ENCODE peak calls at places on chromosome 10, in four cellular contexts. W is mucosa of descending colon; I is HCT116; X is stimulated activated CD4-positive, alpha-beta T cell treated with anti-CD3 and anti-CD28 coated beads, Interleukin-1b, Interleukin-23, amount 100 ng/mL, for 24 hours. Y is an unnamed sample.

GRCh38 chr10:77801474-77802238 is 124.9 kb downstream of the DLG5 start:
- DNase-seq in I (no peak), X (no peak), W (no peak), Y (peak)

GRCh38 chr10:34717429-34717828 is 97.7 kb downstream of the PARD3 start:
- DNase-seq in W (no peak), I (no peak), X (no peak), Y (no peak)

GRCh38 chr10:68876246-68876918 is 24.7 kb upstream of the DDX50 start:
- DNase-seq in I (no peak), X (no peak), W (peak), Y (no peak)

GRCh38 chr10:22568928-22569327 is 145.4 kb downstream of the PIP4K2A start:
- DNase-seq in I (no peak), W (no peak), X (no peak), Y (no peak)

GRCh38 chr10:48701139-48701901 is 16.6 kb downstream of the WDFY4 start:
- DNase-seq in W (peak), I (no peak), X (no peak), Y (no peak)

GRCh38 chr10:6065845-6066244 is 3.7 kb upstream of the IL2RA start:
- DNase-seq in X (no peak), I (no peak), W (no peak), Y (no peak)

GRCh38 chr10:17473228-17473950 is 19.0 kb upstream of the ST8SIA6 start:
- DNase-seq in X (no peak), I (no peak), W (no peak), Y (no peak)

GRCh38 chr10:79944428-79945395 is 4.2 kb downstream of the SFTPD start:
- DNase-seq in I (no peak), X (no peak), W (no peak), Y (no peak)

GRCh38 chr10:50312464-50313437 is 61.4 kb upstream of the ASAH2 start:
- DNase-seq in W (no peak), X (no peak), I (no peak), Y (no peak)

GRCh38 chr10:121696854-121697253 is 98.6 kb upstream of the FGFR2 start:
- DNase-seq in I (peak), X (no peak), W (no peak), Y (peak)

GRCh38 chr10:68027429-68027828 is 47.7 kb downstream of the HERC4 start:
- DNase-seq in I (no peak), W (no peak), X (no peak), Y (no peak)

GRCh38 chr10:92222603-92223275 is 68.1 kb downstream of the CPEB3 start:
- DNase-seq in I (peak), X (no peak), W (no peak), Y (no peak)

GRCh38 chr10:132407846-132408278 is 10.9 kb downstream of the PWWP2B start:
- DNase-seq in W (peak), X (no peak), I (no peak), Y (no peak)

GRCh38 chr10:43026039-43026973 is 50.6 kb upstream of the RET start:
- DNase-seq in I (no peak), X (no peak), W (no peak), Y (no peak)

GRCh38 chr10:50624154-50624865 is 554 bp upstream of the SGMS1 start:
- DNase-seq in W (peak), I (peak), X (peak), Y (peak)

GRCh38 chr10:68446179-68446578 is 25.6 kb downstream of the DNA2 start:
- DNase-seq in X (no peak), W (no peak), I (no peak), Y (no peak)

GRCh38 chr10:126456632-126457031 is 68.4 kb upstream of the ADAM12 start:
- DNase-seq in X (no peak), I (no peak), W (no peak), Y (no peak)

GRCh38 chr10:59234814-59235429 is 58.5 kb downstream of the PHYHIPL start:
- DNase-seq in I (peak), X (no peak), W (no peak), Y (no peak)

GRCh38 chr10:133087679-133088523 is at the start of gene ADGRA1:
- DNase-seq in I (no peak), W (no peak), X (no peak), Y (no peak)

GRCh38 chr10:25522946-25523608 is 348.3 kb downstream of the GPR158 start:
- DNase-seq in W (no peak), X (no peak), I (no peak), Y (no peak)

GRCh38 chr10:3287566-3288445 is 115.2 kb upstream of the PITRM1 start:
- DNase-seq in I (peak), X (no peak), W (peak), Y (no peak)

GRCh38 chr10:99529483-99530107 is 3.1 kb upstream of the NKX2-3 start:
- DNase-seq in I (no peak), X (no peak), W (no peak), Y (no peak)

GRCh38 chr10:119595134-119595714 is 1.5 kb downstream of the TIAL1 start:
- DNase-seq in I (no peak), X (no peak), W (no peak), Y (no peak)

GRCh38 chr10:116286801-116287200 is 13.8 kb upstream of the GFRA1 start:
- DNase-seq in I (no peak), W (no peak), X (no peak), Y (no peak)

GRCh38 chr10:29736325-29737208 is 101.8 kb upstream of the SVIL start:
- DNase-seq in I (no peak), X (no peak), W (peak), Y (peak)

GRCh38 chr10:96334888-96335526 is 23.8 kb downstream of the OPALIN start:
- DNase-seq in I (peak), W (no peak), X (no peak), Y (no peak)

GRCh38 chr10:55043540-55043939 is 242.5 kb upstream of the PCDH15 start:
- DNase-seq in W (no peak), X (no peak), I (no peak), Y (no peak)

GRCh38 chr10:1022413-1022812 is 3.2 kb downstream of the IDI2 start:
- DNase-seq in X (no peak), I (no peak), W (no peak), Y (no peak)

GRCh38 chr10:110429301-110429700 is 68.4 kb upstream of the DUSP5 start:
- DNase-seq in W (no peak), X (no peak), I (no peak), Y (no peak)

GRCh38 chr10:11429439-11430052 is 181.9 kb downstream of the USP6NL start:
- DNase-seq in X (no peak), I (no peak), W (no peak), Y (no peak)

GRCh38 chr10:70145666-70146488 is 623 bp downstream of the TYSND1 start:
- DNase-seq in I (no peak), X (peak), W (peak), Y (peak)